ENCODE peak calls at places on chromosome 17, in four cellular contexts. Q is keratinocyte, L is RWPE2, I is adrenal gland. M is an unnamed sample.

GRCh38 chr17:21500064-21500463 is 123.9 kb downstream of the KCNJ12 start:
- DNase-seq in L (no peak), Q (no peak), I (no peak), M (no peak)

GRCh38 chr17:19937522-19937921 is 40.1 kb downstream of the AKAP10 start:
- DNase-seq in I (no peak), Q (no peak), L (no peak), M (no peak)

GRCh38 chr17:68491381-68491849 is 20.8 kb upstream of the PRKAR1A start:
- DNase-seq in L (no peak), Q (no peak), I (no peak), M (no peak)

GRCh38 chr17:66548659-66549311 is 246.4 kb downstream of the PRKCA start:
- DNase-seq in Q (no peak), L (no peak), I (no peak), M (no peak)

GRCh38 chr17:78979780-78980623 is at the start of gene LGALS3BP:
- DNase-seq in L (peak), Q (no peak), I (peak), M (peak)

GRCh38 chr17:59372138-59372751 is 40.8 kb downstream of the YPEL2 start:
- DNase-seq in Q (no peak), I (peak), L (no peak), M (peak)

GRCh38 chr17:11644265-11645212 is 46.3 kb downstream of the DNAH9 start:
- DNase-seq in I (peak), Q (peak), L (no peak), M (peak)

GRCh38 chr17:21171970-21172510 is 41.9 kb downstream of the TMEM11 start:
- DNase-seq in I (no peak), Q (no peak), L (no peak), M (no peak)

GRCh38 chr17:8006836-8007680 is 4.6 kb downstream of the GUCY2D start:
- DNase-seq in Q (no peak), L (peak), I (no peak), M (no peak)

GRCh38 chr17:38676706-38677504 is 2.1 kb upstream of the EPOP start:
- DNase-seq in Q (peak), I (peak), L (no peak), M (peak)

GRCh38 chr17:21140911-21141310 is 14.1 kb downstream of the DHRS7B start:
- DNase-seq in I (no peak), Q (no peak), L (no peak), M (no peak)

GRCh38 chr17:80513892-80514291 is 30.7 kb upstream of the RPTOR start:
- DNase-seq in I (no peak), Q (no peak), L (no peak), M (no peak)

GRCh38 chr17:59601130-59601529 is 18.6 kb upstream of the CLTC start:
- DNase-seq in I (no peak), Q (no peak), L (no peak), M (no peak)

GRCh38 chr17:31525801-31526549 is 134.5 kb downstream of the RAB11FIP4 start:
- DNase-seq in L (no peak), I (no peak), Q (no peak), M (no peak)

GRCh38 chr17:517181-517580 is 164.6 kb upstream of the RPH3AL start:
- DNase-seq in Q (no peak), L (no peak), I (no peak), M (no peak)

GRCh38 chr17:1134634-1135324 is 45.0 kb downstream of the ABR start:
- DNase-seq in I (no peak), L (no peak), Q (no peak), M (no peak)

GRCh38 chr17:41583137-41584127 is 3.3 kb downstream of the KRT14 start:
- DNase-seq in L (no peak), Q (peak), I (no peak), M (no peak)

GRCh38 chr17:7850118-7850504 is 4.8 kb upstream of the TMEM88 start:
- DNase-seq in L (no peak), Q (no peak), I (peak), M (no peak)

GRCh38 chr17:48374650-48375230 is 55.3 kb downstream of the SKAP1 start:
- DNase-seq in L (no peak), I (no peak), Q (no peak), M (no peak)

GRCh38 chr17:59151591-59151990 is 3.4 kb downstream of the SKA2 start:
- DNase-seq in I (no peak), Q (no peak), L (no peak), M (no peak)

GRCh38 chr17:7982666-7983065 is 19.7 kb upstream of the GUCY2D start:
- DNase-seq in I (no peak), Q (no peak), L (no peak), M (no peak)

GRCh38 chr17:62791235-62792121 is 16.6 kb downstream of the MARCHF10 start:
- DNase-seq in Q (no peak), I (no peak), L (no peak), M (no peak)

GRCh38 chr17:28712037-28712704 is 483 bp upstream of the PROCA1 start:
- DNase-seq in L (no peak), I (no peak), Q (no peak), M (no peak)

GRCh38 chr17:68863091-68863652 is 92.0 kb downstream of the ABCA8 start:
- DNase-seq in Q (no peak), L (no peak), I (no peak), M (no peak)

GRCh38 chr17:21215935-21216334 is 2.0 kb upstream of the TMEM11 start:
- DNase-seq in L (no peak), Q (no peak), I (no peak), M (no peak)

GRCh38 chr17:40422990-40423611 is 5.4 kb upstream of the TOP2A start:
- DNase-seq in L (no peak), Q (no peak), I (no peak), M (no peak)

GRCh38 chr17:2689411-2690164 is 22.0 kb downstream of the CLUH start:
- DNase-seq in I (peak), L (no peak), Q (no peak), M (no peak)

GRCh38 chr17:50624321-50624935 is 10.3 kb upstream of the ABCC3 start:
- DNase-seq in L (no peak), I (no peak), Q (no peak), M (no peak)

GRCh38 chr17:323181-323580 is 29.4 kb downstream of the RPH3AL start:
- DNase-seq in Q (no peak), L (no peak), I (no peak), M (no peak)

GRCh38 chr17:10262451-10262850 is 64.0 kb upstream of the GAS7 start:
- DNase-seq in Q (no peak), L (no peak), I (no peak), M (no peak)

GRCh38 chr17:41518789-41519449 is at the start of gene KRT15:
- DNase-seq in L (no peak), Q (no peak), I (no peak), M (no peak)

GRCh38 chr17:14211246-14211645 is 25.4 kb downstream of the CDRT15 start:
- DNase-seq in L (no peak), Q (no peak), I (no peak), M (no peak)

GRCh38 chr17:39863918-39864746 is at the start of gene IKZF3:
- DNase-seq in L (peak), Q (no peak), I (no peak), M (no peak)

GRCh38 chr17:81681672-81682071 is 1.9 kb downstream of the ARL16 start:
- DNase-seq in L (no peak), Q (no peak), I (no peak), M (peak)

GRCh38 chr17:72465191-72466024 is 344.6 kb downstream of the SOX9 start:
- DNase-seq in I (no peak), Q (peak), L (peak), M (no peak)
- H3K27ac ChIP-seq in I (no peak), Q (peak), L (peak), M (no peak)

GRCh38 chr17:44979426-44980273 is 11.5 kb upstream of the C1QL1 start:
- DNase-seq in L (no peak), Q (no peak), I (no peak), M (no peak)
- H3K27ac ChIP-seq in L (peak), Q (no peak), I (no peak), M (no peak)

GRCh38 chr17:82876149-82876548 is 36.3 kb upstream of the ZNF750 start:
- DNase-seq in I (peak), L (peak), Q (peak), M (no peak)
- H3K27ac ChIP-seq in I (peak), L (peak), Q (peak), M (no peak)

GRCh38 chr17:15941781-15942180 is 3.1 kb upstream of the ADORA2B start:
- DNase-seq in Q (no peak), L (no peak), I (no peak), M (no peak)
- H3K27ac ChIP-seq in Q (peak), L (peak), I (no peak), M (no peak)

GRCh38 chr17:35514561-35514960 is 22.9 kb downstream of the SLFN12L start:
- DNase-seq in Q (no peak), L (no peak), I (no peak), M (no peak)
- H3K27ac ChIP-seq in Q (no peak), L (no peak), I (no peak), M (no peak)

GRCh38 chr17:64173646-64174045 is 43.7 kb upstream of the ERN1 start:
- DNase-seq in L (no peak), I (no peak), Q (no peak), M (no peak)
- H3K27ac ChIP-seq in L (no peak), I (no peak), Q (no peak), M (peak)